ENCODE peak calls at places on chromosomes 11 and 22, in four cellular contexts. U, V, D and G are unnamed samples.

GRCh38 chr22:23239429-23239828 is 59.1 kb downstream of the BCR start:
- DNase-seq in U (no peak), V (no peak), D (no peak), G (no peak)

GRCh38 chr22:24841261-24841660 is 35.2 kb downstream of the SGSM1 start:
- DNase-seq in U (no peak), V (no peak), D (no peak), G (no peak)

GRCh38 chr22:49360746-49361145 is 466.9 kb downstream of the BRD1 start:
- DNase-seq in U (no peak), V (no peak), D (no peak), G (no peak)

GRCh38 chr11:69166186-69167115 is 10.7 kb downstream of the SMIM38 start:
- DNase-seq in U (peak; percentile 34), V (no peak), D (peak; percentile 45), G (no peak)

GRCh38 chr11:6365659-6366058 is 24.6 kb upstream of the SMPD1 start:
- DNase-seq in U (no peak), V (no peak), D (no peak), G (no peak)

GRCh38 chr11:106999203-106999602 is 19.1 kb downstream of the GUCY1A2 start:
- DNase-seq in U (no peak), V (no peak), D (no peak), G (no peak)

GRCh38 chr22:20131593-20131855 is at the start of gene ZDHHC8:
- DNase-seq in U (peak; percentile 96), V (peak; percentile 78), D (no peak), G (peak; percentile 22)

GRCh38 chr11:7577883-7578242 is 64.1 kb downstream of the PPFIBP2 start:
- DNase-seq in U (no peak), V (no peak), D (no peak), G (peak; percentile 34)

GRCh38 chr11:78420796-78421209 is 3.2 kb upstream of the GAB2 start:
- DNase-seq in U (no peak), V (no peak), D (peak; percentile 95), G (no peak)

GRCh38 chr11:3947084-3947483 is 91.6 kb downstream of the STIM1 start:
- DNase-seq in U (no peak), V (no peak), D (peak; percentile 70), G (no peak)

GRCh38 chr11:125535585-125535984 is 33.7 kb upstream of the EI24 start:
- DNase-seq in U (no peak), V (no peak), D (no peak), G (no peak)

GRCh38 chr11:118658372-118659313 is 20.8 kb downstream of the TREH start:
- DNase-seq in U (no peak), V (no peak), D (no peak), G (peak; percentile 25)

GRCh38 chr22:48563118-48563965 is 1264.3 kb downstream of the BRD1 start:
- DNase-seq in U (no peak), V (no peak), D (no peak), G (no peak)

GRCh38 chr22:49992921-49993648 is 19.5 kb downstream of the IL17REL start:
- DNase-seq in U (peak; percentile 49), V (peak; percentile 82), D (peak; percentile 72), G (peak; percentile 61)

GRCh38 chr22:49789289-49790141 is 38.2 kb downstream of the BRD1 start:
- DNase-seq in U (no peak), V (no peak), D (no peak), G (peak; percentile 33)

GRCh38 chr11:23079382-23079813 is 219.1 kb upstream of the CCDC179 start:
- DNase-seq in U (no peak), V (no peak), D (no peak), G (no peak)

GRCh38 chr11:71080239-71081097 is 171.9 kb downstream of the SHANK2 start:
- DNase-seq in U (peak; percentile 68), V (no peak), D (no peak), G (peak; percentile 85)

GRCh38 chr22:35555941-35556547 is 15.4 kb downstream of the RASD2 start:
- DNase-seq in U (no peak), V (peak; percentile 20), D (no peak), G (no peak)

GRCh38 chr11:47715082-47715669 is at the start of gene AGBL2:
- DNase-seq in U (peak; percentile 72), V (peak; percentile 85), D (peak; percentile 87), G (peak; percentile 53)

GRCh38 chr11:612961-613300 is 2.8 kb downstream of the IRF7 start:
- DNase-seq in U (no peak), V (no peak), D (no peak), G (no peak)

GRCh38 chr11:110587972-110588371 is 124.3 kb downstream of the ARHGAP20 start:
- DNase-seq in U (no peak), V (no peak), D (no peak), G (no peak)

GRCh38 chr11:112634551-112634950 is 326.7 kb upstream of the NCAM1 start:
- DNase-seq in U (no peak), V (no peak), D (no peak), G (no peak)

GRCh38 chr11:34439521-34440258 is 956 bp downstream of the CAT start:
- DNase-seq in U (no peak), V (no peak), D (no peak), G (no peak)

GRCh38 chr11:75858613-75859012 is 43.6 kb downstream of the UVRAG start:
- DNase-seq in U (no peak), V (no peak), D (no peak), G (no peak)

GRCh38 chr11:94513091-94513490 is 830 bp downstream of the C11orf97 start:
- DNase-seq in U (no peak), V (no peak), D (no peak), G (no peak)

GRCh38 chr11:119680899-119681370 is 48.1 kb downstream of the NECTIN1 start:
- DNase-seq in U (no peak), V (no peak), D (no peak), G (no peak)

GRCh38 chr11:83070878-83071640 is 638 bp downstream of the RAB30 start:
- DNase-seq in U (peak; percentile 17), V (peak; percentile 61), D (no peak), G (peak; percentile 36)

GRCh38 chr11:130738618-130739017 is 177.7 kb downstream of the SNX19 start:
- DNase-seq in U (no peak), V (no peak), D (no peak), G (no peak)

GRCh38 chr11:102666331-102666957 is 39.1 kb downstream of the MMP27 start:
- DNase-seq in U (peak; percentile 58), V (no peak), D (no peak), G (no peak)

GRCh38 chr11:25734592-25735211 is 597.2 kb upstream of the ANO3 start:
- DNase-seq in U (no peak), V (no peak), D (no peak), G (peak; percentile 30)
- TF ChIP-seq CTCF in U (no peak), V (no peak), D (no peak), G (peak; percentile 47)

GRCh38 chr11:64594159-64594939 is 3.3 kb downstream of the SLC22A12 start:
- DNase-seq in U (no peak), V (peak; percentile 29), D (no peak), G (no peak)
- TF ChIP-seq CTCF in U (no peak), V (no peak), D (no peak), G (no peak)

DNA sequence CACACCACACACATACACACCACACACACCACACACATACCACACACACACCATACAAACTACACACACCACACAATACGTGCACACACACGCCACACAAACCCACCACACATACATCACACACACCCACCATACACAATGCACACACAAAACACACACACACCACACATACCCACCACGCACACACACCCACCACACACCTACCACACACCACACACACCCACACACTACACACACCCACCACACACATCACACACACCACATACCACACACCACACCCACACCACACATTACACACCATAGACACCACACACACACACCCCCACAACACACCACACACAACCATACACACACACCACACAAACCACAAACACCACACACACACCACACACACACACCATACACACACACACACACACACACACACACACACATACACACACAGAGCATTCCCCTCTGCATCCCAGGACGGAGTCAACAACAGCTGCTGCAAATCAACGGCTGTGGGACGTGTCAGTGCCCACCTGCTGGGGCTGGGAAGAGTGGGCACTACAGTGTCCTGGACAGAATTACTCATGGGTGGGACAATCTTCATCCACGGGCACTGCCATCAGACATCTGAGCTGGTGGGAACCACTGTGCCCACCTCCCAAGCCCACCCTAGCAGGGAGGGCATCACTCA is 8.5 kb downstream of the TP53I11 start:
- DNase-seq in U (no peak), V (no peak), D (no peak), G (no peak)
- TF ChIP-seq CTCF in U (no peak), V (no peak), D (no peak), G (no peak)

DNA sequence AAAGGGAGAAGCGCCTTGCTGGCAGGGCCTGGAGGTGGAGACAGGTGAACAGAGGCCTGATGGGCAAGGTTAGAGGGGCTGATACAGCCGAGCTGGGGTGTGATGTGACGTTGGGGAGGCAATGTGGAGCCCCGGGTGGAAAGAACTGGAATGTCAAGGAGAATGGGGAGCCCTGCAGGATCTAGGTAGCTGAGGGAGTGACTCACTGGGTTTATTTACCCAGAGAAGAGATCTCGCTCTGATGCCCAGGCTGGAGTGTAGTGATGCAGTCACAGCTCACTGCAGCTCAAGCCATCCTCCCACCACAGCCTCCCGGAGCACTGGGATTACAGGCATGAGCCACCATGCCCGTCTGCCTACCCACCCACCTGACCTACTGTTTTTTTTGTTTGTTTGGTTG is 1.9 kb upstream of the CYB5R3 start:
- DNase-seq in U (no peak), V (no peak), D (no peak), G (no peak)
- TF ChIP-seq CTCF in U (no peak), V (no peak), D (no peak), G (no peak)

GRCh38 chr11:19577849-19578619 is 134.6 kb upstream of the NAV2 start:
- DNase-seq in U (no peak), V (no peak), D (peak; percentile 20), G (no peak)
- TF ChIP-seq CTCF in U (no peak), V (no peak), D (no peak), G (no peak)

DNA sequence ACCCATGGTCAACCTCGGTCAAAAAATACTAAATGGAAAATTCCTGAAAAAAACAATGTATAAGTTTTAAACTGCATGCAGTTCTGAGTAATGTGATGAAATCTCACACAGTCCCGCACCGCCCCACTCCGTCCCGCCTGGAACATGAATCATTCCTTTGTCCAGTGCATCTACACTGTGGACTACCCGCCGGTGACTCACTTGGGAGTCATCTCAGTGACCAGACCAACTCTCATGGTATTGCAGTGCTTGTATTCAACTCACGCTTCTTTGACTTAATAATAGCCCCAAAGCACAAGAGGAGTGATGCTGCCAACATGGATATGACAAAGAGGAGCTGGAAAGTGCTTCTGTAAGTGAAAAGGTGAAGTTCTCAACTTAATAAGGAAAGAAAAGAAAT is 48.8 kb downstream of the ARHGAP32 start:
- DNase-seq in U (no peak), V (peak; percentile 63), D (no peak), G (no peak)
- TF ChIP-seq CTCF in U (no peak), V (no peak), D (no peak), G (no peak)